ENCODE peak calls at places on chromosomes 5 and 9, in five cellular contexts. P is neuronal stem cell, U is H9, O is H1, C is trophoblast cell. M is an unnamed sample.

GRCh38 chr5:52801329-52801728 is 13.6 kb downstream of the ITGA1 start:
- DNase-seq in P (peak), U (no peak), O (no peak), C (peak), M (peak)

GRCh38 chr9:134852906-134853654 is 27.5 kb upstream of the FCN2 start:
- DNase-seq in P (no peak), U (peak), O (no peak), C (no peak), M (no peak)

GRCh38 chr9:94772654-94773303 is 46.3 kb downstream of the AOPEP start:
- DNase-seq in P (no peak), U (no peak), O (no peak), C (no peak), M (peak)

GRCh38 chr9:131678499-131679111 is 61.3 kb downstream of the RAPGEF1 start:
- DNase-seq in P (peak), U (no peak), O (no peak), C (peak), M (peak)

GRCh38 chr9:100213730-100214477 is 114.9 kb downstream of the INVS start:
- DNase-seq in P (no peak), U (no peak), O (no peak), C (peak), M (peak)

GRCh38 chr5:144335561-144335960 is 164.9 kb downstream of the KCTD16 start:
- DNase-seq in P (no peak), U (no peak), O (no peak), C (no peak), M (no peak)

GRCh38 chr5:73947876-73948275 is 321.9 kb downstream of the ARHGEF28 start:
- DNase-seq in P (no peak), U (no peak), O (no peak), C (no peak), M (no peak)

GRCh38 chr5:72108200-72109050 is 1.1 kb downstream of the MAP1B start:
- DNase-seq in P (peak), U (peak), O (no peak), C (no peak), M (peak)

GRCh38 chr5:150122158-150122510 is 33.5 kb downstream of the PDGFRB start:
- DNase-seq in P (no peak), U (peak), O (no peak), C (no peak), M (no peak)

GRCh38 chr9:75551866-75552265 is 338.6 kb upstream of the PCSK5 start:
- DNase-seq in P (no peak), U (no peak), O (no peak), C (peak), M (no peak)

GRCh38 chr5:33343661-33344327 is 97.0 kb upstream of the TARS1 start:
- DNase-seq in P (no peak), U (no peak), O (no peak), C (peak), M (peak)

GRCh38 chr5:34562791-34563190 is 93.3 kb upstream of the RAI14 start:
- DNase-seq in P (no peak), U (no peak), O (no peak), C (peak), M (no peak)

GRCh38 chr5:59380350-59380951 is 513.1 kb downstream of the PDE4D start:
- DNase-seq in P (no peak), U (no peak), O (no peak), C (peak), M (peak)

GRCh38 chr5:72307573-72307967 is 12.5 kb downstream of the MRPS27 start:
- DNase-seq in P (no peak), U (no peak), O (no peak), C (no peak), M (no peak)

GRCh38 chr9:97594414-97594921 is 38.7 kb downstream of the TSTD2 start:
- DNase-seq in P (no peak), U (no peak), O (no peak), C (no peak), M (no peak)

GRCh38 chr9:114266969-114267368 is 55.9 kb upstream of the ORM1 start:
- DNase-seq in P (no peak), U (no peak), O (no peak), C (no peak), M (no peak)

GRCh38 chr5:178740181-178740557 is 9.7 kb upstream of the ZNF354A start:
- DNase-seq in P (no peak), U (no peak), O (no peak), C (peak), M (no peak)

GRCh38 chr5:140329739-140330481 is 16.5 kb downstream of the HBEGF start:
- DNase-seq in P (no peak), U (no peak), O (no peak), C (no peak), M (peak)

GRCh38 chr5:123450641-123451421 is 27.6 kb upstream of the CEP120 start:
- DNase-seq in P (no peak), U (no peak), O (no peak), C (no peak), M (peak)

GRCh38 chr9:73411494-73411893 is 259.8 kb downstream of the ANXA1 start:
- DNase-seq in P (peak), U (no peak), O (no peak), C (no peak), M (no peak)

GRCh38 chr9:137406876-137407589 is 15.9 kb downstream of the EXD3 start:
- DNase-seq in P (peak), U (peak), O (peak), C (peak), M (peak)

GRCh38 chr5:170642776-170643436 is 139.1 kb downstream of the KCNIP1 start:
- DNase-seq in P (no peak), U (no peak), O (no peak), C (no peak), M (no peak)

GRCh38 chr9:86093788-86094555 is 5.4 kb downstream of the GOLM1 start:
- DNase-seq in P (no peak), U (no peak), O (no peak), C (peak), M (peak)

GRCh38 chr5:157530226-157530972 is 45.2 kb downstream of the ADAM19 start:
- DNase-seq in P (no peak), U (no peak), O (no peak), C (no peak), M (no peak)

GRCh38 chr5:90911169-90911568 is 352.6 kb downstream of the ADGRV1 start:
- DNase-seq in P (no peak), U (no peak), O (no peak), C (no peak), M (peak)

GRCh38 chr5:176579323-176579722 is 30.2 kb downstream of the CDHR2 start:
- DNase-seq in P (no peak), U (no peak), O (no peak), C (no peak), M (peak)

GRCh38 chr5:1703352-1704050 is 96.1 kb downstream of the MRPL36 start:
- DNase-seq in P (no peak), U (peak), O (no peak), C (no peak), M (no peak)

GRCh38 chr9:8802242-8802641 is 1002.7 kb upstream of the DMAC1 start:
- DNase-seq in P (no peak), U (no peak), O (no peak), C (no peak), M (no peak)

GRCh38 chr5:133669472-133669871 is 57.1 kb upstream of the FSTL4 start:
- DNase-seq in P (no peak), U (no peak), O (no peak), C (no peak), M (no peak)

GRCh38 chr9:91346644-91347043 is 15.1 kb downstream of the AUH start:
- DNase-seq in P (no peak), U (no peak), O (no peak), C (no peak), M (peak)

GRCh38 chr9:91347370-91347769 is 14.3 kb downstream of the AUH start:
- DNase-seq in P (no peak), U (no peak), O (no peak), C (no peak), M (no peak)

GRCh38 chr9:91345978-91346377 is 15.7 kb downstream of the AUH start:
- DNase-seq in P (no peak), U (no peak), O (no peak), C (no peak), M (no peak)

GRCh38 chr9:91348191-91348790 is 13.4 kb downstream of the AUH start:
- DNase-seq in P (no peak), U (no peak), O (no peak), C (no peak), M (no peak)

GRCh38 chr9:91349115-91349555 is 12.6 kb downstream of the AUH start:
- DNase-seq in P (no peak), U (no peak), O (no peak), C (no peak), M (no peak)
- H2BK12ac ChIP-seq in P (no peak), U (no peak), O (no peak), C (no peak), M (no peak)

DNA sequence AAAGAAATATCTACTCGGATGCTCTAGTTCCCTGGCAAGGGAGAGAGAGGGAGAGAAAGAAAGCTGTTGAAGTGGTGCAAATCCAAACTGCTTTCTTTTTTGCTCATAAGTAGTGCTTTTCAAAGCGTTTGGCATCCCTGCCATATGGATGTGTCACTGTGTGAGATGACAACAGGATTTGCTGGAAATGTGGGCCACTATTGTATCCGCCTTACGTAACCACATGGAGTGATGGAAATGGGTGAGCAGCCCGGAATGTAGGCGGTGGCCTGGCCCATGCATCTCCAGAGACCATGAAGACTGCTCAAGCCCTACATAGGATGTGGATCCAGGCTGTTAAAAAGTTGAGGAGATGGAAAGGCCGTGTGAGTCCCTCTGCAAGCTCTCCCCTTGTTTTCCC is 30.8 kb downstream of the TJP2 start:
- DNase-seq in P (no peak), U (no peak), O (no peak), C (peak), M (peak)
- H2BK12ac ChIP-seq in P (no peak), U (no peak), O (no peak), C (no peak), M (no peak)

GRCh38 chr5:62714246-62714645 is 135.6 kb downstream of the LRRC70 start:
- DNase-seq in P (no peak), U (no peak), O (no peak), C (peak), M (no peak)

GRCh38 chr5:62707539-62707938 is 128.9 kb downstream of the LRRC70 start:
- DNase-seq in P (no peak), U (no peak), O (no peak), C (no peak), M (no peak)

DNA sequence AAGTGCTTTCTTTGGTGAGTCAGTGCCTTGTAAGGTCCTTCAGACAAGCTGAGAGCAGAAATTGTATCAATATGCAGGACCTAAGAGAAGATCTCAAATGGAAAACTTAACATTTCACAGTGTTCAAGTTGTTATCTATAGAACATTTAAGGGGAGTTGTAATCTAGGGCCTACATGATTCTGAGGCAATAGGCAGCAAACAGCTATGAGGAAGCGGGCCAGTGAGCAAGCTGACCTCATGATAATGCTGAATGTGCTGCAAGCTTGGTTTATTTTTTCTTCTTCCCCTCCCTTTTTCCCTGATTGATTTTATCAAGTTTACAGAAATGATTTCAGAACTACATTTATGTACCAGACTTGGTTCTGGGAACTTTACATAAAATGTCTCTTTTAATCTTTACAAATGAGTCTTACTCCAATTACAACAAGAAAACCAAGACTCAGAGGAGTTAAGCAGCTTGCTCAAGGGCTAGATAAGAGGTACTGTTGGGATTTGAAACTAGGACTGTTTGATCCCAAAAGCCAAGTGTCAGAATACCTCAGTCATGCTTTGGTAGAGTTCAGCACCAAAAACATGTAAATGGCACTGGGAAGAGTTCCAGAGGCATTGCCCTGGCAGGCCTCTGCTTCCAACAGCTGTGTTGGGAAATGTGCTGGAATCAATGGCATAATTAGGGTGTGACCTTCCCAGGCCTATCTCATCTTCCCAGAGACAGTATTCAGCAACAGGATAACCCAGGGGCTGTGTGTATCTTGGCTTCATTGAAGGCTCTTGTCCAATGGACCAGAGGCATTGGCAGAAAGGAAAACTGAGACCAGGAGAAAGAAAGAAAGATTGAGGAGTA is 130.1 kb downstream of the LRRC70 start:
- DNase-seq in P (no peak), U (no peak), O (no peak), C (no peak), M (no peak)
- H2BK12ac ChIP-seq in P (no peak), U (no peak), O (no peak), C (no peak), M (no peak)

DNA sequence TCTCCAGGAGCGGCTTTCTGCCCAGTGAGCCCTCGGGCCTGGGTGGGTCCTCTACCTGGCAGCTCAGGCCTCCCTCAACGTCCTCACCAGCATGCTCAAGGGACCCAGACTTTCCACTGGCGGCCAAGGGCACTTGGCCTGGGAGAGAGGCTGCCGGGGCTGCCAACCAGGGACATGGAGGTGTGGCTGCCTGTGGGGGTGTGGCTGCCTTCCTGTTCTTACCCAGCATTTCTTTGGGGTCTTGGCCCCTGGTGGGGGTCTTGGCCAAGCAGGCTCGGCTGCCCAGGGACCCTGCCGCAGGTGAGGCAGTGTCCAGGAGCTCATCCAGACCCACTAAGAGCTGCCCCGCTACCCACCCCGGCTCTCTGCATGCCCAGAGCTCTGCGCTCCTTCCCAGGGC is 7.2 kb upstream of the QSOX2 start:
- DNase-seq in P (no peak), U (no peak), O (no peak), C (no peak), M (no peak)
- H2BK12ac ChIP-seq in P (no peak), U (no peak), O (no peak), C (no peak), M (no peak)

DNA sequence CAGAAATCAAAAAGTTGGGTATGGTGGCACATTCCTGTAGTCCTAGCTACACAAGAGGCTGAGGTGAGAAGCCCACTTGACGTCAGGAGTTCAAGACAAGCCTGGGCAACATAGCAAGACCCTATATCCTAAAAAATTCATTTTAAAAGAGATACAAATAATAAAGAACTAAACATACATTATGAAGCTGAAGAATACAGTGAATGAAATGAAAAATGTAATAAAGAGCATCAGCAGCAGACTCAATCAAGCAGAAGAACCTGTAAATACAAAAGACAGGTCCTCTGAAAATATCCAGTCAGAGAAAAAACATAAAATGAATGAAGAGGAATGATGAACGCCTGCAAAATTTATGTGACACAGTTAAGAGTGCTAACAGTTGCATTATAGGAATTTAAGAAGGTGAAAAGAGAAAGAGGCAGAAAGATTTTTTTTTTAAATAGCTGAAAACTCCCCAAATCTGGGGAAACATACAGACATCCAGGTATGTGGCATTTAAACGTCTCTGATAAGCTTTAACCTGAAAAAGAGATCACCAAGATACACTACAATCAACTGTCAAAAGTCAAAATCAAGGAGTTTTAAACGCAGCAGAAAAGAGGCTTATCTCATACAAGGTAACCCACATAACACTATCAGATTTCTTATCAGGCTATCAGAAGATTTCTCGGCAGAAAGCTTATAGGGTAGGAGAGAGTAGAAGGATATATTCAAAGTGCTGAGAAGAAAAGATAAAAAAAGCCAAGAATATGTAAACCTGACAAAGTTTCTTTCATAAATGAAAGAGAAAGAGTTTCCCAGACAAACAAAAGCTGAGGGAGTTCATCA is 57.6 kb downstream of the PRRC1 start:
- DNase-seq in P (no peak), U (no peak), O (no peak), C (no peak), M (no peak)
- H2BK12ac ChIP-seq in P (no peak), U (no peak), O (no peak), C (no peak), M (no peak)

DNA sequence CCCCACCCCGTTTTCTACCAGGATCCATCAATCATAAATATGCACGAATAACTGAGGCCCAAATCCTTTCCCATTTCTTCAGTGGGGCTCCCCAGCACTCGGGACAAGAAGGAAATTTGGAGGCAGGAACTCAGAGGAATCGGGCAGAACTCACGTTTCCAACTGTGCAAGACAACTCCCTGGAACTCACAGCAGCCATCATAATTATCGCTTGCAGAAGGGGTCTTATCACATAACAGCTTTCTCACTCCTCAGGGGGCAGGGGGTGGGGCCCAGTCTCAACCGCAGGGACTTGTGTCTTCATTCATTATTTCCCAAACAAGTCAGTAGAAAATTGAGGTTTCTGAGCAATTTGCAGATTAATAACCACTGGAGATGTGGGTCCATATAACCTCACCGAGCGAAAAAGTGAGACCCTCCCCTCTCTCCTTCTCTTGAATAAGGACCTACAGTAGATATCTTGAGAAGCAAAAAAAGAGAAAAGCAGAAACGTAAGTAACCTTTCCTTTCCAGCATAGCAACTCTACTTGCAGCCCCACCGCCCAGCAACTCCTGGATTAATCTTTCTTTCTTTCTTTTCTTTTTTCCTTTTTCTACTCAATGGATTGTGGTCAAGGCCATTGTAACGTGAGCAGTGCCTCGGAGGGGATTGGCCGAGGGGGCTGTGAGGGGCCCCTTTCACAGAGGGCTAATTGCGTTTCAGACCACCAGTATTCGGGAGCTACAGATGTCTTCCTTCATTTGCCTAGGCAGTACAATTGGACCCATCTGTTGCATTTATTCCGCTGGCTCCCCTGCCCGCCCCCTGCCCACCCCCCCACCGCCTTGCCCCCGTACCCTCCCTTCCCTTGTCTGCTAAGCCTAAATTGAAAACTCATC is 24.7 kb upstream of the TIFAB start:
- DNase-seq in P (no peak), U (no peak), O (no peak), C (no peak), M (no peak)
- H2BK12ac ChIP-seq in P (no peak), U (no peak), O (no peak), C (no peak), M (no peak)

DNA sequence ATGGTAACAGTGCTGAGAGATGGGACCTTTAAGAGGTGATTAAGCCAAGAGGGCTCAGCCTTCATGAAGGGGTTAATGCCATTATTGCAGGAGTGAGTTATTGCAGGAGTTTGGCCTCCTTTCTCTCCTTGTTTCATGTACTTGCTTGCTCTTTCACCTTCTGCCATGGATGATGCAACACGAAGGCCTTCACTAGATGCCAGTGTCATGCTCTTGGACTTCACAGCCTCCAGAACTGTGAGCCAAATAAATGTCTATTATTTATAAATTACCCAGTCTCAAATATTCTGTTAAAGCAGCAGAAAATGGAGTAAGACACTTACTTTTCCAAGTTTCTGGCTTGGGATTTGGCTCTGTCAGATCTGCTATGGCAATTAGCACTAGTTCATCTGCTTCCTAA is 38.4 kb upstream of the RECK start:
- DNase-seq in P (no peak), U (no peak), O (no peak), C (no peak), M (no peak)
- H2BK12ac ChIP-seq in P (no peak), U (no peak), O (no peak), C (no peak), M (no peak)

GRCh38 chr5:168916852-168917251 is 337.7 kb upstream of the PANK3 start:
- DNase-seq in P (no peak), U (no peak), O (no peak), C (peak), M (peak)

GRCh38 chr5:168916266-168916665 is 337.1 kb upstream of the PANK3 start:
- DNase-seq in P (no peak), U (peak), O (peak), C (peak), M (peak)

GRCh38 chr5:168908207-168908606 is 329.0 kb upstream of the PANK3 start:
- DNase-seq in P (no peak), U (no peak), O (no peak), C (peak), M (peak)

GRCh38 chr5:168910874-168911273 is 331.7 kb upstream of the PANK3 start:
- DNase-seq in P (no peak), U (no peak), O (no peak), C (no peak), M (no peak)
- H2BK12ac ChIP-seq in P (no peak), U (no peak), O (no peak), C (no peak), M (no peak)

M was measured in mesenchymal stem cell.